ENCODE peak calls at places on chromosomes 1 and 21, in seven cellular contexts. P is Calu3, A is fibroblast of lung, B is vagina, F is nephron progenitor cell, E is Peyer's patch, N is fibroblast of mammary gland. R is an unnamed sample.

GRCh38 chr1:107622975-107623374 is 342.0 kb downstream of the VAV3 start:
- DNase-seq in P (no peak), A (peak), B (no peak), F (no peak), E (no peak), N (peak), R (peak)

GRCh38 chr1:71438626-71439025 is 357.8 kb upstream of the ZRANB2 start:
- DNase-seq in P (no peak), A (no peak), B (no peak), F (no peak), E (no peak), N (no peak), R (no peak)

GRCh38 chr1:152037920-152038658 is 1.3 kb upstream of the S100A11 start:
- DNase-seq in P (no peak), A (no peak), B (no peak), F (no peak), E (no peak), N (no peak), R (no peak)

GRCh38 chr1:226875641-226876295 is 5.4 kb downstream of the PSEN2 start:
- DNase-seq in P (peak), A (peak), B (no peak), F (no peak), E (peak), N (peak), R (peak)

GRCh38 chr1:26787381-26787705 is 407 bp upstream of the PIGV start:
- DNase-seq in P (no peak), A (peak), B (no peak), F (no peak), E (no peak), N (peak), R (peak)

GRCh38 chr21:36282568-36283230 is 37.3 kb upstream of the MORC3 start:
- DNase-seq in P (no peak), A (peak), B (no peak), F (no peak), E (no peak), N (peak), R (peak)

GRCh38 chr1:207822124-207822601 is 70.3 kb downstream of the CD46 start:
- DNase-seq in P (no peak), A (no peak), B (no peak), F (no peak), E (no peak), N (no peak), R (no peak)

GRCh38 chr1:50109647-50110075 is 941 bp downstream of the ELAVL4 start:
- DNase-seq in P (no peak), A (peak), B (no peak), F (peak), E (no peak), N (peak), R (no peak)

GRCh38 chr1:112981461-112982233 is 25.7 kb upstream of the SLC16A1 start:
- DNase-seq in P (no peak), A (no peak), B (no peak), F (no peak), E (no peak), N (no peak), R (no peak)

GRCh38 chr1:201690528-201690927 is 138.4 kb upstream of the IPO9 start:
- DNase-seq in P (no peak), A (no peak), B (no peak), F (no peak), E (peak), N (no peak), R (no peak)

GRCh38 chr1:192976576-192976975 is 82.6 kb downstream of the UCHL5 start:
- DNase-seq in P (no peak), A (no peak), B (no peak), F (no peak), E (no peak), N (no peak), R (no peak)

GRCh38 chr1:236494586-236495207 is 29.1 kb upstream of the LGALS8 start:
- DNase-seq in P (no peak), A (peak), B (no peak), F (no peak), E (no peak), N (peak), R (peak)

GRCh38 chr1:221708987-221709386 is 32.9 kb downstream of the DUSP10 start:
- DNase-seq in P (peak), A (peak), B (no peak), F (no peak), E (no peak), N (peak), R (no peak)

GRCh38 chr1:24926596-24927249 is 3.4 kb downstream of the RUNX3 start:
- DNase-seq in P (no peak), A (no peak), B (no peak), F (peak), E (no peak), N (no peak), R (peak)

GRCh38 chr1:38013027-38013588 is 574 bp downstream of the UTP11 start:
- DNase-seq in P (peak), A (peak), B (no peak), F (no peak), E (no peak), N (peak), R (peak)

GRCh38 chr1:66025188-66025587 is 232.5 kb downstream of the PDE4B start:
- DNase-seq in P (no peak), A (no peak), B (no peak), F (no peak), E (no peak), N (no peak), R (no peak)

GRCh38 chr1:92973203-92973907 is 12.1 kb upstream of the DIPK1A start:
- DNase-seq in P (no peak), A (no peak), B (no peak), F (no peak), E (no peak), N (no peak), R (no peak)

GRCh38 chr1:15100369-15101111 is 53.0 kb upstream of the TMEM51 start:
- DNase-seq in P (peak), A (peak), B (no peak), F (peak), E (peak), N (peak), R (peak)

GRCh38 chr1:82269466-82269865 is 468.7 kb downstream of the ADGRL2 start:
- DNase-seq in P (no peak), A (peak), B (no peak), F (no peak), E (no peak), N (peak), R (peak)

GRCh38 chr1:248618119-248618518 is 16.8 kb downstream of the OR2T11 start:
- DNase-seq in P (no peak), A (no peak), B (no peak), F (no peak), E (no peak), N (no peak), R (no peak)

GRCh38 chr1:248613742-248614141 is 16.2 kb upstream of the OR2T10 start:
- DNase-seq in P (no peak), A (no peak), B (no peak), F (no peak), E (no peak), N (no peak), R (no peak)

GRCh38 chr1:248622491-248623106 is 12.3 kb downstream of the OR2T11 start:
- DNase-seq in P (peak), A (no peak), B (no peak), F (no peak), E (no peak), N (peak), R (no peak)

DNA sequence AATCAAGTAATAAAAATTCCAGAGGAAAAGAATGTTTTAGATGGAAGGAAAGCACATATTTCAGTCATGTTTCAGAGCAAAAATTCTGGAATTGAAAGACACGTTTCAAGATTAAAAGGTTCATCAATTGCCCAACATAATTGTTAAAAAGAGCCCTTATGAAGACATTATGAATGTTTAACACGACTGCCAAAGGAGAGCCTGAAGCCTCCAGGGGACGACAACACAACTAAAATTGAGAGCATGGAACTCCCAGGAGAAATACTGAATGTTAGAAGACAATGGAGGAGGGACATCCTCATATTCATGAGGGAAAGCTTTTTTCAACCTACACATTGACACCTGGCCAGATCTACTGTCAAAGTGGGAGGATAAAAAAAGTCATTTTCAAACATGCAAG is 16.0 kb downstream of the OR2T11 start:
- DNase-seq in P (peak), A (no peak), B (no peak), F (no peak), E (peak), N (peak), R (no peak)
- TF ChIP-seq CTCF in P (no peak), A (peak), B (peak), F (no peak), E (peak), N (peak), R (no peak)

GRCh38 chr1:6852136-6852890 is 67.1 kb downstream of the CAMTA1 start:
- DNase-seq in P (no peak), A (no peak), B (no peak), F (no peak), E (no peak), N (no peak), R (no peak)
- TF ChIP-seq CTCF in P (no peak), A (no peak), B (no peak), F (no peak), E (no peak), N (no peak), R (no peak)

GRCh38 chr1:67126111-67126746 is 8.5 kb downstream of the C1orf141 start:
- DNase-seq in P (no peak), A (peak), B (no peak), F (no peak), E (no peak), N (peak), R (no peak)
- TF ChIP-seq CTCF in P (no peak), A (no peak), B (no peak), F (no peak), E (no peak), N (peak), R (peak)

GRCh38 chr1:178382372-178382771 is 114.4 kb downstream of the CLEC20A start:
- DNase-seq in P (no peak), A (no peak), B (no peak), F (no peak), E (no peak), N (no peak), R (no peak)

GRCh38 chr1:178374016-178374415 is 122.7 kb downstream of the CLEC20A start:
- DNase-seq in P (no peak), A (peak), B (no peak), F (no peak), E (no peak), N (no peak), R (peak)

GRCh38 chr1:178385662-178386061 is 111.1 kb downstream of the CLEC20A start:
- DNase-seq in P (no peak), A (no peak), B (no peak), F (no peak), E (no peak), N (no peak), R (no peak)

GRCh38 chr1:178376008-178376407 is 120.8 kb downstream of the CLEC20A start:
- DNase-seq in P (no peak), A (peak), B (no peak), F (no peak), E (no peak), N (no peak), R (no peak)

DNA sequence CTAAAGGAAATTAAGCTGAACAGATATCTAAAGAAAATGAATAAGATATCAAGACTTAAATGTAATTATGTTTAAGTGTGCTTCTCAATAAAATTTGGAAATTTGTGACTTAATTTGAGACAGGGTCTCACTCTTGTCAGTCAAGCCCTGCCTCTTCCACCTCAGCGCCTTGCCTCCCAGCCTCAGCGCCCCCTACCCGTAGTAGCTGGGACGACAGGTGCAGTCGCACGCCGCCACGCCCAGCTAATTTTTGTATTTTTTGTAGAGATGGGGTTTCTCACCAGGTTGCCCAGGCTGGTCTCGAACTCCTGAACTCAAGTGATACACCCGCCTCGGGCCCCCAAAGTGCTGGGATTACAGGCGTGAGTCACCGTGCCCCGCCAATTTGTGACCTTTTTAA is 117.0 kb downstream of the CLEC20A start:
- DNase-seq in P (no peak), A (no peak), B (no peak), F (peak), E (no peak), N (no peak), R (no peak)
- TF ChIP-seq CTCF in P (peak), A (no peak), B (no peak), F (peak), E (no peak), N (peak), R (peak)

DNA sequence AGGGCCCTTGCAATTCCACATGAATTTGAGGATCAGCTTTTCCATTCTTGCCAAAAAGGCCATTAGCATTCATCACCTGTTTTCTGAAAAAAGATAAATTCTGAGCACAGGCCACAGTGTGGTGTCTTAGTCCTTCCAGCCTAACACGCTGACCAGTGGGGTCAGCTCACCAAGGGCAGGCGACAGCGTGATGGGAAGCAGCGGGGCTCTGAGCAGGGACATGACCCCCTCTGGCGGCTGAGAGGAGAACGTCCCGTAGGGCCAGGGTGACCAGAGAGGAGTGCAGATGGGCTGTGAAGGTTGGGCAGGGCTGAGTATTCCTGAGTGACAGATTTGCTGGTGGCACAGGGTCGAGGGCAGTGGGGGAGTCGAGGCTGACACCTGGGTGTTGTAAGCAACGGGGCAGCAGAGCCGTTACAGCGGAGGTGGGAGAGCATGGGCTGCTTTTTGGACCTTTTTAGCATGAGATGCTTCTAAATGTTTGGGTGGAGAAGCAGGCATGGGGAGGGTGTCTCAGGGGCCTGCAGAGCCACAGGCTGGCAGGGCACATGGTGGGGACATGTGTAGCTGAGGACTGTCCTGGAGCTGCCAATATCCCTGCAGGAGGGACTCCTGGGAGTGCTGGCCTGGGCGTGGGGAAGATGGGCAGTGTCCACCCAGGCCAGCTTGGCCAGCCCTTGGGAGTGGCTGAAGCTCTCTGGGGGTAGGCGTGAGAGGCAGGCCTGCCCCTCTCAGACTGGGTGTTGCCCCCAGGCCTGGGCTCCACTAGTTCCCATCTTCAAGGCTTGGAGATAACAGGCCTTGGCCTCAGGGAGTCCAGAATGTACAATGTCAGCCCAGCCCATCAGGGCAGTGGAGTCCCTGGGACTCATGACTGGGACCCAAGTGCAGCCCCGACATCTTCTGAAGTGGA is 8.6 kb upstream of the CALML6 start:
- DNase-seq in P (peak), A (peak), B (no peak), F (peak), E (peak), N (peak), R (peak)
- TF ChIP-seq CTCF in P (peak), A (peak), B (peak), F (peak), E (peak), N (peak), R (peak)

GRCh38 chr21:15679630-15680029 is 50.2 kb upstream of the USP25 start:
- DNase-seq in P (no peak), A (no peak), B (no peak), F (no peak), E (no peak), N (no peak), R (no peak)
- TF ChIP-seq CTCF in P (no peak), A (no peak), B (no peak), F (no peak), E (no peak), N (no peak), R (no peak)

GRCh38 chr1:173476664-173477285 is 360 bp upstream of the PRDX6 start:
- DNase-seq in P (peak), A (peak), B (no peak), F (peak), E (peak), N (peak), R (peak)
- TF ChIP-seq CTCF in P (no peak), A (no peak), B (no peak), F (no peak), E (peak), N (no peak), R (no peak)

GRCh38 chr1:181737056-181737455 is 253.7 kb downstream of the CACNA1E start:
- DNase-seq in P (no peak), A (no peak), B (no peak), F (no peak), E (no peak), N (no peak), R (no peak)

GRCh38 chr1:181730606-181731005 is 247.3 kb downstream of the CACNA1E start:
- DNase-seq in P (no peak), A (no peak), B (no peak), F (no peak), E (no peak), N (no peak), R (no peak)

GRCh38 chr1:181739214-181739613 is 255.9 kb downstream of the CACNA1E start:
- DNase-seq in P (no peak), A (peak), B (no peak), F (no peak), E (no peak), N (no peak), R (no peak)

GRCh38 chr1:181732218-181732990 is 249.1 kb downstream of the CACNA1E start:
- DNase-seq in P (no peak), A (no peak), B (no peak), F (no peak), E (no peak), N (no peak), R (no peak)

DNA sequence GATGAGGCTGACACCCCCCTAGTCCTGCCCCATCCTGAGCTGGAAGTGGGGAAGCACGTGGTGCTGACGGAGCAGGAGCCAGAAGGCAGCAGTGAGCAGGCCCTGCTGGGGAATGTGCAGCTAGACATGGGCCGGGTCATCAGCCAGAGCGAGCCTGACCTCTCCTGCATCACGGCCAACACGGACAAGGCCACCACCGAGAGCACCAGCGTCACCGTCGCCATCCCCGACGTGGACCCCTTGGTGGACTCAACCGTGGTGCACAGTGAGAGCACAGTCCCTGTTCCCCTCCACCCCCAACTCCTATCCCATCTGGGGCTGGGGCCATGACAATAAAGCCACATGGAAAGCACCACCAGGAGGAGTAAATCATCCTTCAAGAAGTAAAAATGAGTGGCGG is 250.2 kb downstream of the CACNA1E start:
- DNase-seq in P (no peak), A (no peak), B (no peak), F (no peak), E (no peak), N (no peak), R (no peak)
- TF ChIP-seq CTCF in P (no peak), A (no peak), B (no peak), F (no peak), E (no peak), N (no peak), R (no peak)

GRCh38 chr21:38784458-38785266 is 21.1 kb upstream of the ETS2 start:
- DNase-seq in P (no peak), A (no peak), B (no peak), F (no peak), E (no peak), N (no peak), R (no peak)

GRCh38 chr21:38787461-38788274 is 18.1 kb upstream of the ETS2 start:
- DNase-seq in P (peak), A (peak), B (no peak), F (peak), E (peak), N (peak), R (peak)

GRCh38 chr21:38788275-38788911 is 17.3 kb upstream of the ETS2 start:
- DNase-seq in P (no peak), A (no peak), B (no peak), F (no peak), E (no peak), N (no peak), R (no peak)

GRCh38 chr21:38789275-38789674 is 16.5 kb upstream of the ETS2 start:
- DNase-seq in P (no peak), A (no peak), B (no peak), F (no peak), E (no peak), N (no peak), R (no peak)

DNA sequence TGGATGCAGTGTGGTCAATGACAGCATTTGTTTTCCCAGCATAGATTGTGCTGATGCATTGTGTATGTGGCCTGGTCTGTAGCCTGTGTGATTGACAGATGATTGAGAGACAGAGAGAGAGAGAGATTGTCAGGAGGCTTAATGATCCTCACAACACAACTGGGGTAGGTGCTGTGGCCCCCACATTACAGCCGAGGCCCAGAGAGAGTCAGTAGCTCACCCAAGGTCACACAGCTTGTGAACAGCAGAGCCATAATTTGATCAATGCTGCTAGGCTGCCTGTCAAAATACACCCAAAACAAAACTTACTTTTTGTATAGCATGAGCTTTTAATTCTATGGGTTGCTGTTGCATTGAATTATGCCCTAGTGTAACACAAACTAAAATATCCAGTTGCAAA is 20.2 kb upstream of the ETS2 start:
- DNase-seq in P (no peak), A (no peak), B (no peak), F (no peak), E (no peak), N (no peak), R (no peak)
- TF ChIP-seq CTCF in P (no peak), A (no peak), B (no peak), F (no peak), E (no peak), N (no peak), R (no peak)